ENCODE peak calls at places on chromosomes 13 and 19, in seven cellular contexts. One of them, this sample, is unnamed.

GRCh38 chr19:372306-372890 is 27.8 kb upstream of the MIER2 start:
- DNase-seq in GM04504: peak
- DNase-seq in NCI-H345: no peak
- DNase-seq in NCI-H2081: peak
- DNase-seq in dermis microvascular lymphatic vessel endothelial cell: peak
- DNase-seq in activated naive CD4-positive, alpha-beta T cell treated with anti-CD3 and anti-CD28 coated beads for 36 hours: no peak
- DNase-seq in HT1080: no peak
- DNase-seq in this sample: no peak

GRCh38 chr19:55050749-55051532 is 12.0 kb downstream of the RDH13 start:
- DNase-seq in GM04504: no peak
- DNase-seq in NCI-H345: no peak
- DNase-seq in NCI-H2081: no peak
- DNase-seq in dermis microvascular lymphatic vessel endothelial cell: no peak
- DNase-seq in activated naive CD4-positive, alpha-beta T cell treated with anti-CD3 and anti-CD28 coated beads for 36 hours: no peak
- DNase-seq in HT1080: no peak
- DNase-seq in this sample: no peak

GRCh38 chr13:110454227-110454859 is 107.2 kb downstream of the RAB20 start:
- DNase-seq in GM04504: no peak
- DNase-seq in NCI-H345: no peak
- DNase-seq in NCI-H2081: no peak
- DNase-seq in dermis microvascular lymphatic vessel endothelial cell: no peak
- DNase-seq in activated naive CD4-positive, alpha-beta T cell treated with anti-CD3 and anti-CD28 coated beads for 36 hours: no peak
- DNase-seq in HT1080: no peak
- DNase-seq in this sample: no peak

GRCh38 chr13:49183672-49184315 is 36.3 kb upstream of the MLNR start:
- DNase-seq in GM04504: no peak
- DNase-seq in NCI-H345: no peak
- DNase-seq in NCI-H2081: no peak
- DNase-seq in dermis microvascular lymphatic vessel endothelial cell: no peak
- DNase-seq in activated naive CD4-positive, alpha-beta T cell treated with anti-CD3 and anti-CD28 coated beads for 36 hours: no peak
- DNase-seq in HT1080: peak
- DNase-seq in this sample: no peak

GRCh38 chr13:24627864-24628418 is 52.3 kb upstream of the ATP12A start:
- DNase-seq in GM04504: no peak
- DNase-seq in NCI-H345: no peak
- DNase-seq in NCI-H2081: no peak
- DNase-seq in dermis microvascular lymphatic vessel endothelial cell: no peak
- DNase-seq in activated naive CD4-positive, alpha-beta T cell treated with anti-CD3 and anti-CD28 coated beads for 36 hours: no peak
- DNase-seq in HT1080: no peak
- DNase-seq in this sample: no peak

GRCh38 chr19:34490141-34490766 is 8.7 kb downstream of the WTIP start:
- DNase-seq in GM04504: no peak
- DNase-seq in NCI-H345: no peak
- DNase-seq in NCI-H2081: no peak
- DNase-seq in dermis microvascular lymphatic vessel endothelial cell: no peak
- DNase-seq in activated naive CD4-positive, alpha-beta T cell treated with anti-CD3 and anti-CD28 coated beads for 36 hours: no peak
- DNase-seq in HT1080: no peak
- DNase-seq in this sample: no peak

GRCh38 chr19:41548954-41549688 is 26.8 kb upstream of the CEACAM21 start:
- DNase-seq in GM04504: no peak
- DNase-seq in NCI-H345: no peak
- DNase-seq in NCI-H2081: no peak
- DNase-seq in dermis microvascular lymphatic vessel endothelial cell: peak
- DNase-seq in activated naive CD4-positive, alpha-beta T cell treated with anti-CD3 and anti-CD28 coated beads for 36 hours: peak
- DNase-seq in HT1080: no peak
- DNase-seq in this sample: no peak

GRCh38 chr13:67140006-67140405 is 90.1 kb downstream of the PCDH9 start:
- DNase-seq in GM04504: no peak
- DNase-seq in NCI-H345: no peak
- DNase-seq in NCI-H2081: no peak
- DNase-seq in dermis microvascular lymphatic vessel endothelial cell: no peak
- DNase-seq in activated naive CD4-positive, alpha-beta T cell treated with anti-CD3 and anti-CD28 coated beads for 36 hours: no peak
- DNase-seq in HT1080: no peak
- DNase-seq in this sample: no peak

This sample was measured in WERI-Rb-1.